ENCODE peak calls at places on chromosome 22, in five cellular contexts. One of them, this sample, is unnamed.

GRCh38 chr22:31192513-31192912 is 19.6 kb upstream of the LIMK2 start:
- DNase-seq in NCI-H460: peak
- DNase-seq in NCI-H1092: no peak
- DNase-seq in stimulated activated naive CD8-positive, alpha-beta T cell treated with anti-CD3 and anti-CD28 coated beads, Interleukin-15, amount 100 ng/mL, for 72 hours: no peak
- DNase-seq in A673: no peak
- DNase-seq in this sample: peak

GRCh38 chr22:45009881-45010531 is at the start of gene PHF21B:
- DNase-seq in stimulated activated naive CD8-positive, alpha-beta T cell treated with anti-CD3 and anti-CD28 coated beads, Interleukin-15, amount 100 ng/mL, for 72 hours: peak
- DNase-seq in NCI-H1092: peak
- DNase-seq in NCI-H460: peak
- DNase-seq in A673: peak
- DNase-seq in this sample: peak

GRCh38 chr22:39893526-39893925 is at the start of gene ENTHD1:
- DNase-seq in stimulated activated naive CD8-positive, alpha-beta T cell treated with anti-CD3 and anti-CD28 coated beads, Interleukin-15, amount 100 ng/mL, for 72 hours: no peak
- DNase-seq in NCI-H460: no peak
- DNase-seq in A673: no peak
- DNase-seq in NCI-H1092: no peak
- DNase-seq in this sample: no peak

GRCh38 chr22:29988719-29989118 is 91.5 kb upstream of the HORMAD2 start:
- DNase-seq in NCI-H460: no peak
- DNase-seq in NCI-H1092: no peak
- DNase-seq in A673: no peak
- DNase-seq in stimulated activated naive CD8-positive, alpha-beta T cell treated with anti-CD3 and anti-CD28 coated beads, Interleukin-15, amount 100 ng/mL, for 72 hours: no peak
- DNase-seq in this sample: peak

GRCh38 chr22:49728566-49729271 is 99.0 kb downstream of the BRD1 start:
- DNase-seq in A673: no peak
- DNase-seq in NCI-H460: no peak
- DNase-seq in NCI-H1092: no peak
- DNase-seq in stimulated activated naive CD8-positive, alpha-beta T cell treated with anti-CD3 and anti-CD28 coated beads, Interleukin-15, amount 100 ng/mL, for 72 hours: no peak
- DNase-seq in this sample: no peak

GRCh38 chr22:27757928-27758525 is 43.5 kb downstream of the MN1 start:
- DNase-seq in NCI-H1092: no peak
- DNase-seq in A673: no peak
- DNase-seq in NCI-H460: no peak
- DNase-seq in stimulated activated naive CD8-positive, alpha-beta T cell treated with anti-CD3 and anti-CD28 coated beads, Interleukin-15, amount 100 ng/mL, for 72 hours: no peak
- DNase-seq in this sample: no peak

GRCh38 chr22:37336474-37337028 is 54.2 kb downstream of the CYTH4 start:
- DNase-seq in NCI-H460: no peak
- DNase-seq in A673: no peak
- DNase-seq in stimulated activated naive CD8-positive, alpha-beta T cell treated with anti-CD3 and anti-CD28 coated beads, Interleukin-15, amount 100 ng/mL, for 72 hours: no peak
- DNase-seq in NCI-H1092: no peak
- DNase-seq in this sample: no peak

GRCh38 chr22:42344391-42344861 is 74.0 kb upstream of the TCF20 start:
- DNase-seq in NCI-H1092: peak
- DNase-seq in A673: peak
- DNase-seq in stimulated activated naive CD8-positive, alpha-beta T cell treated with anti-CD3 and anti-CD28 coated beads, Interleukin-15, amount 100 ng/mL, for 72 hours: no peak
- DNase-seq in NCI-H460: no peak
- DNase-seq in this sample: no peak

GRCh38 chr22:27686534-27686933 is 115.0 kb downstream of the MN1 start:
- DNase-seq in A673: no peak
- DNase-seq in stimulated activated naive CD8-positive, alpha-beta T cell treated with anti-CD3 and anti-CD28 coated beads, Interleukin-15, amount 100 ng/mL, for 72 hours: no peak
- DNase-seq in NCI-H1092: no peak
- DNase-seq in NCI-H460: peak
- DNase-seq in this sample: peak

GRCh38 chr22:46077669-46078099 is 72.6 kb upstream of the PPARA start:
- DNase-seq in stimulated activated naive CD8-positive, alpha-beta T cell treated with anti-CD3 and anti-CD28 coated beads, Interleukin-15, amount 100 ng/mL, for 72 hours: no peak
- DNase-seq in NCI-H460: no peak
- DNase-seq in A673: peak
- DNase-seq in NCI-H1092: no peak
- DNase-seq in this sample: no peak

GRCh38 chr22:41288245-41288946 is 2.4 kb upstream of the RANGAP1 start:
- DNase-seq in A673: peak
- DNase-seq in NCI-H1092: no peak
- DNase-seq in NCI-H460: peak
- DNase-seq in stimulated activated naive CD8-positive, alpha-beta T cell treated with anti-CD3 and anti-CD28 coated beads, Interleukin-15, amount 100 ng/mL, for 72 hours: no peak
- DNase-seq in this sample: peak

GRCh38 chr22:44937216-44937615 is 72.6 kb downstream of the PHF21B start:
- DNase-seq in NCI-H1092: no peak
- DNase-seq in A673: no peak
- DNase-seq in stimulated activated naive CD8-positive, alpha-beta T cell treated with anti-CD3 and anti-CD28 coated beads, Interleukin-15, amount 100 ng/mL, for 72 hours: no peak
- DNase-seq in NCI-H460: no peak
- DNase-seq in this sample: no peak

GRCh38 chr22:42842658-42843370 is 14.3 kb downstream of the ARFGAP3 start:
- DNase-seq in A673: no peak
- DNase-seq in NCI-H460: no peak
- DNase-seq in stimulated activated naive CD8-positive, alpha-beta T cell treated with anti-CD3 and anti-CD28 coated beads, Interleukin-15, amount 100 ng/mL, for 72 hours: no peak
- DNase-seq in NCI-H1092: no peak
- DNase-seq in this sample: peak

GRCh38 chr22:37204045-37204655 is 8.1 kb downstream of the SSTR3 start:
- DNase-seq in stimulated activated naive CD8-positive, alpha-beta T cell treated with anti-CD3 and anti-CD28 coated beads, Interleukin-15, amount 100 ng/mL, for 72 hours: no peak
- DNase-seq in NCI-H460: no peak
- DNase-seq in A673: no peak
- DNase-seq in NCI-H1092: no peak
- DNase-seq in this sample: no peak

GRCh38 chr22:49532831-49533802 is 294.6 kb downstream of the BRD1 start:
- DNase-seq in NCI-H460: no peak
- DNase-seq in A673: no peak
- DNase-seq in stimulated activated naive CD8-positive, alpha-beta T cell treated with anti-CD3 and anti-CD28 coated beads, Interleukin-15, amount 100 ng/mL, for 72 hours: no peak
- DNase-seq in NCI-H1092: no peak
- DNase-seq in this sample: no peak

GRCh38 chr22:46737105-46737975 is 712 bp downstream of the CERK start:
- DNase-seq in NCI-H1092: no peak
- DNase-seq in A673: peak
- DNase-seq in NCI-H460: no peak
- DNase-seq in stimulated activated naive CD8-positive, alpha-beta T cell treated with anti-CD3 and anti-CD28 coated beads, Interleukin-15, amount 100 ng/mL, for 72 hours: peak
- DNase-seq in this sample: peak

GRCh38 chr22:44045171-44045570 is 21.1 kb downstream of the PARVB start:
- DNase-seq in A673: peak
- DNase-seq in NCI-H460: no peak
- DNase-seq in stimulated activated naive CD8-positive, alpha-beta T cell treated with anti-CD3 and anti-CD28 coated beads, Interleukin-15, amount 100 ng/mL, for 72 hours: no peak
- DNase-seq in NCI-H1092: no peak
- DNase-seq in this sample: peak

GRCh38 chr22:30881361-30882180 is 87.0 kb downstream of the MORC2 start:
- DNase-seq in NCI-H460: no peak
- DNase-seq in stimulated activated naive CD8-positive, alpha-beta T cell treated with anti-CD3 and anti-CD28 coated beads, Interleukin-15, amount 100 ng/mL, for 72 hours: no peak
- DNase-seq in A673: no peak
- DNase-seq in NCI-H1092: no peak
- DNase-seq in this sample: no peak

GRCh38 chr22:49642331-49642730 is 185.3 kb downstream of the BRD1 start:
- DNase-seq in NCI-H1092: no peak
- DNase-seq in NCI-H460: no peak
- DNase-seq in stimulated activated naive CD8-positive, alpha-beta T cell treated with anti-CD3 and anti-CD28 coated beads, Interleukin-15, amount 100 ng/mL, for 72 hours: no peak
- DNase-seq in A673: no peak
- DNase-seq in this sample: no peak